ENCODE peak calls at places on chromosomes 1 and 21, in four cellular contexts. D, M, L and T are unnamed samples.

GRCh38 chr1:180352021-180352420 is 122.0 kb downstream of the LHX4 start:
- DNase-seq in D (no peak), M (no peak), L (no peak), T (no peak)

GRCh38 chr1:180136311-180136967 is 18.2 kb upstream of the QSOX1 start:
- DNase-seq in L (no peak), D (no peak), M (no peak), T (no peak)

GRCh38 chr21:44846485-44847260 is 26.8 kb downstream of the PTTG1IP start:
- DNase-seq in M (no peak), D (peak), L (no peak), T (no peak)

GRCh38 chr1:163161841-163162240 is 40.9 kb downstream of the RGS5 start:
- DNase-seq in D (no peak), L (no peak), M (no peak), T (no peak)

GRCh38 chr1:27102707-27103468 is 52.0 kb downstream of the SLC9A1 start:
- DNase-seq in L (peak), M (peak), D (peak), T (no peak)

GRCh38 chr1:117573386-117574040 is 32.3 kb upstream of the TENT5C start:
- DNase-seq in M (no peak), L (no peak), D (no peak), T (no peak)

GRCh38 chr1:57215175-57215574 is 208.7 kb downstream of the DAB1 start:
- DNase-seq in M (no peak), L (no peak), D (no peak), T (no peak)

GRCh38 chr1:24535021-24535424 is 20.9 kb upstream of the NCMAP start:
- DNase-seq in D (no peak), L (peak), M (no peak), T (no peak)

GRCh38 chr1:87689487-87689886 is 360.8 kb downstream of the LMO4 start:
- DNase-seq in M (no peak), L (no peak), D (no peak), T (no peak)

GRCh38 chr1:43750083-43750482 is 42.7 kb downstream of the ST3GAL3 start:
- DNase-seq in D (no peak), M (no peak), L (no peak), T (no peak)

GRCh38 chr21:25342811-25343210 is 264.5 kb downstream of the MRPL39 start:
- DNase-seq in L (no peak), M (no peak), D (no peak), T (no peak)

GRCh38 chr1:168554603-168555520 is 11.1 kb upstream of the XCL2 start:
- DNase-seq in D (no peak), M (no peak), L (no peak), T (no peak)

GRCh38 chr1:211616231-211617031 is 37.5 kb upstream of the SLC30A1 start:
- DNase-seq in M (no peak), L (no peak), D (no peak), T (no peak)

GRCh38 chr1:213989071-213989739 is 1.4 kb downstream of the PROX1 start:
- DNase-seq in L (no peak), D (no peak), M (peak), T (no peak)

GRCh38 chr1:179762241-179762640 is 19.1 kb downstream of the FAM163A start:
- DNase-seq in L (no peak), M (no peak), D (no peak), T (no peak)

GRCh38 chr1:42946120-42947009 is 12.3 kb downstream of the SLC2A1 start:
- DNase-seq in L (no peak), D (no peak), M (peak), T (no peak)

GRCh38 chr1:22472596-22472995 is 20.9 kb downstream of the ZBTB40 start:
- DNase-seq in L (no peak), M (no peak), D (no peak), T (no peak)

GRCh38 chr1:201229771-201230635 is 39.4 kb downstream of the IGFN1 start:
- DNase-seq in D (no peak), L (no peak), M (no peak), T (no peak)

GRCh38 chr1:158101944-158102343 is 78.8 kb upstream of the CD1D start:
- DNase-seq in M (no peak), L (no peak), D (no peak), T (no peak)

GRCh38 chr1:6975371-6975770 is 190.1 kb downstream of the CAMTA1 start:
- DNase-seq in L (no peak), M (no peak), D (no peak), T (no peak)

GRCh38 chr1:36438715-36439114 is 11.5 kb downstream of the OSCP1 start:
- DNase-seq in M (no peak), D (no peak), L (no peak), T (no peak)

GRCh38 chr1:19811206-19811851 is 3.8 kb downstream of the RNF186 start:
- DNase-seq in D (no peak), L (peak), M (peak), T (no peak)

DNA sequence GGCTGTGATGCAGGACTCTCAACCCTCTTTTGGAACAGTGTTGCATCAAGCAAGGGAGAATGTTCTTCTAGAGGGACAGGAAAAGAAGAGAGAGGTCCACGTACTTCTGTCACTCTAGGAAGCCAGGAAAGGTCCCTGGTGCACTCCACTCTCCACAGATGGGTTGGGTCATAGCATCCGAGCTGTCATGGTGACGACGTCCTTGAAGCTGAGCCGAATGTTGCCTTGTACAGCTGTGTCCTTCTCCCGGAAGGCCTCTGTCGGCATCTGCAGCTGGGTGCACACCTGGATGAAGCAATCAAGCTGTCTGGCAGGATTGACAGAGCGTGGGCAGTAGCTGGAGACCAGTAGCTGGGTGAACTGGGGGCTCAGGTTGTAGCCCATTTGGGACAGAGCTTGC is 12.5 kb downstream of the MDM4 start:
- DNase-seq in M (no peak), L (peak), D (no peak), T (no peak)
- TF ChIP-seq CTCF in M (no peak), L (no peak), D (no peak), T (no peak)

GRCh38 chr1:1431845-1432565 is 3.5 kb upstream of the VWA1 start:
- DNase-seq in D (no peak), L (no peak), M (peak), T (no peak)
- TF ChIP-seq CTCF in D (no peak), L (no peak), M (no peak), T (no peak)

GRCh38 chr1:82540006-82540405 is 739.3 kb downstream of the ADGRL2 start:
- DNase-seq in L (no peak), M (no peak), D (no peak), T (peak)
- TF ChIP-seq CTCF in L (no peak), M (no peak), D (no peak), T (no peak)

GRCh38 chr1:85240174-85240601 is 19.3 kb downstream of the C1orf52 start:
- DNase-seq in D (no peak), M (no peak), L (peak), T (no peak)
- TF ChIP-seq CTCF in D (no peak), M (no peak), L (peak), T (peak)

GRCh38 chr21:46097826-46098286 is at the start of gene COL6A2:
- DNase-seq in D (peak), L (no peak), M (peak), T (no peak)
- TF ChIP-seq CTCF in D (no peak), L (no peak), M (no peak), T (peak)

DNA sequence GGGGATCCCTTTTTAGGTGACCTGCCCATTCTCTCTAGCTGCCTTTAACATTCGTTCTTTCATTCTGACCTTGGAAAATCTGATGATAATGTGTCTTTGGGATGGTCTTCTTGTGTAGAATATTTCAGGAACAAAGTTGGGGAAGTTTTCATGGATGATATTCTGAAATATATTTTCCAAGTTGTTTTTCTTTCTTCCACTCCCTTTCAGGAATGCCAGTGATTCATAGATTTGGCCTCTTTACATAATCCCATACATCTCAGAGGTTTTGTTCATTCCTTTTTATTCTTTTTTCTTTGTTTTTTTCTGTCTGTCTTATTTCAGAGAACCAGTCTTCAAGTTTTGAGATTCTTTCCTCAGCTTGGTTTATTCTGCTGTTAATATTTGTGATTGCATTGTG is 13.9 kb upstream of the SCMH1 start:
- DNase-seq in D (no peak), M (no peak), L (no peak), T (no peak)
- TF ChIP-seq CTCF in D (no peak), M (no peak), L (no peak), T (no peak)

GRCh38 chr1:174297351-174297750 is 138.0 kb downstream of the RABGAP1L start:
- DNase-seq in D (no peak), L (no peak), M (no peak), T (no peak)
- TF ChIP-seq CTCF in D (no peak), L (peak), M (peak), T (no peak)

GRCh38 chr1:246117066-246117791 is 389.9 kb downstream of the SMYD3 start:
- DNase-seq in D (no peak), L (peak), M (peak), T (peak)
- TF ChIP-seq CTCF in D (no peak), L (no peak), M (peak), T (peak)

GRCh38 chr1:94215955-94216354 is 21.4 kb downstream of the ARHGAP29 start:
- DNase-seq in L (no peak), M (no peak), D (no peak), T (no peak)
- TF ChIP-seq CTCF in L (no peak), M (no peak), D (no peak), T (no peak)